ENCODE peak calls at places on chromosome 1, in four cellular contexts. P is fibroblast of lung; E is stomach; U is CD4-positive, CD25-positive, alpha-beta regulatory T cell. Z is an unnamed sample.

GRCh38 chr1:95023399-95024050 is 49.2 kb downstream of the ALG14 start:
- DNase-seq in P (peak), E (no peak), U (no peak), Z (no peak)

GRCh38 chr1:65105596-65105995 is 42.4 kb upstream of the AK4 start:
- DNase-seq in P (no peak), E (no peak), U (no peak), Z (no peak)

GRCh38 chr1:217713223-217713622 is 82.1 kb downstream of the SPATA17 start:
- DNase-seq in P (peak), E (no peak), U (no peak), Z (no peak)

GRCh38 chr1:243667591-243667990 is 182.5 kb downstream of the AKT3 start:
- DNase-seq in P (no peak), E (no peak), U (no peak), Z (no peak)

GRCh38 chr1:109806733-109807397 is 43.1 kb upstream of the EPS8L3 start:
- DNase-seq in P (peak), E (peak), U (no peak), Z (no peak)

GRCh38 chr1:5746611-5747427 is 245.4 kb downstream of the NPHP4 start:
- DNase-seq in P (no peak), E (peak), U (no peak), Z (peak)

GRCh38 chr1:214558002-214558770 is 6.8 kb upstream of the PTPN14 start:
- DNase-seq in P (peak), E (no peak), U (no peak), Z (no peak)

GRCh38 chr1:43272576-43273571 is 3.1 kb downstream of the TMEM125 start:
- DNase-seq in P (no peak), E (peak), U (no peak), Z (no peak)

GRCh38 chr1:2589331-2590232 is 3.0 kb downstream of the PRXL2B start:
- DNase-seq in P (no peak), E (no peak), U (no peak), Z (peak)

GRCh38 chr1:117312453-117313138 is 54.7 kb upstream of the MAN1A2 start:
- DNase-seq in P (peak), E (no peak), U (peak), Z (no peak)

GRCh38 chr1:208039536-208040332 is 128.8 kb upstream of the CD34 start:
- DNase-seq in P (no peak), E (no peak), U (no peak), Z (no peak)

GRCh38 chr1:209207126-209207700 is 376.3 kb upstream of the CAMK1G start:
- DNase-seq in P (no peak), E (no peak), U (no peak), Z (no peak)

GRCh38 chr1:182674346-182675246 is 9.8 kb downstream of the RGS8 start:
- DNase-seq in P (no peak), E (no peak), U (no peak), Z (no peak)

GRCh38 chr1:33560680-33561079 is 88.2 kb downstream of the ZSCAN20 start:
- DNase-seq in P (no peak), E (no peak), U (no peak), Z (no peak)

GRCh38 chr1:245742891-245743290 is 588.1 kb downstream of the KIF26B start:
- DNase-seq in P (no peak), E (no peak), U (no peak), Z (no peak)

GRCh38 chr1:87113313-87113712 is 198.9 kb downstream of the HS2ST1 start:
- DNase-seq in P (peak), E (no peak), U (no peak), Z (no peak)

GRCh38 chr1:42186172-42186571 is 21.6 kb upstream of the GUCA2A start:
- DNase-seq in P (peak), E (no peak), U (no peak), Z (no peak)

GRCh38 chr1:202155478-202156021 is 4.9 kb downstream of the PTPN7 start:
- DNase-seq in P (no peak), E (peak), U (no peak), Z (no peak)

GRCh38 chr1:205449750-205450443 is 5.9 kb downstream of the BLACAT1 start:
- DNase-seq in P (peak), E (peak), U (no peak), Z (no peak)

GRCh38 chr1:211095381-211095780 is 38.6 kb downstream of the KCNH1 start:
- DNase-seq in P (no peak), E (no peak), U (no peak), Z (no peak)

GRCh38 chr1:200130552-200130951 is 103.0 kb downstream of the NR5A2 start:
- DNase-seq in P (no peak), E (no peak), U (no peak), Z (no peak)

GRCh38 chr1:38497921-38498320 is 361.7 kb downstream of the RRAGC start:
- DNase-seq in P (no peak), E (no peak), U (no peak), Z (no peak)

GRCh38 chr1:21131200-21131599 is 45.5 kb downstream of the EIF4G3 start:
- DNase-seq in P (no peak), E (no peak), U (no peak), Z (no peak)

GRCh38 chr1:222546091-222546490 is 1.8 kb downstream of the HHIPL2 start:
- DNase-seq in P (no peak), E (no peak), U (no peak), Z (no peak)

GRCh38 chr1:226510453-226510852 is 38.1 kb upstream of the STUM start:
- DNase-seq in P (no peak), E (peak), U (no peak), Z (no peak)

GRCh38 chr1:167121375-167122120 is 27.7 kb downstream of the STYXL2 start:
- DNase-seq in P (peak), E (peak), U (peak), Z (no peak)

GRCh38 chr1:19010995-19011696 is 54.7 kb upstream of the IFFO2 start:
- DNase-seq in P (peak), E (peak), U (peak), Z (peak)

GRCh38 chr1:6580119-6580587 is 359 bp downstream of the ZBTB48 start:
- DNase-seq in P (no peak), E (no peak), U (peak), Z (no peak)

GRCh38 chr1:32334864-32335618 is 992 bp downstream of the MARCKSL1 start:
- DNase-seq in P (peak), E (peak), U (peak), Z (peak)

GRCh38 chr1:67171978-67172377 is 5.7 kb downstream of the IL23R start:
- DNase-seq in P (no peak), E (no peak), U (peak), Z (no peak)

GRCh38 chr1:7863756-7864328 is 11.0 kb upstream of the UTS2 start:
- DNase-seq in P (no peak), E (no peak), U (no peak), Z (no peak)

GRCh38 chr1:20404466-20404865 is 81.5 kb downstream of the CAMK2N1 start:
- DNase-seq in P (no peak), E (no peak), U (no peak), Z (no peak)

GRCh38 chr1:163824006-163824405 is 502.3 kb downstream of the NUF2 start:
- DNase-seq in P (peak), E (no peak), U (no peak), Z (no peak)

GRCh38 chr1:21149430-21149861 is 27.3 kb downstream of the EIF4G3 start:
- DNase-seq in P (peak), E (peak), U (no peak), Z (no peak)

GRCh38 chr1:5980314-5981008 is 11.8 kb downstream of the NPHP4 start:
- DNase-seq in P (peak), E (no peak), U (no peak), Z (no peak)

GRCh38 chr1:208203848-208204609 is 40.2 kb downstream of the PLXNA2 start:
- DNase-seq in P (peak), E (no peak), U (no peak), Z (no peak)

GRCh38 chr1:160376525-160377131 is 9.8 kb downstream of the NHLH1 start:
- DNase-seq in P (peak), E (no peak), U (peak), Z (peak)

GRCh38 chr1:160375788-160376524 is 9.1 kb downstream of the NHLH1 start:
- DNase-seq in P (no peak), E (no peak), U (no peak), Z (no peak)

GRCh38 chr1:160373696-160374095 is 6.8 kb downstream of the NHLH1 start:
- DNase-seq in P (no peak), E (no peak), U (no peak), Z (no peak)

GRCh38 chr1:160374291-160374690 is 7.4 kb downstream of the NHLH1 start:
- DNase-seq in P (no peak), E (no peak), U (no peak), Z (no peak)

GRCh38 chr1:160374701-160375443 is 8.0 kb downstream of the NHLH1 start:
- DNase-seq in P (no peak), E (no peak), U (no peak), Z (no peak)
- H3K27ac ChIP-seq in P (no peak), E (no peak), U (no peak), Z (no peak)

GRCh38 chr1:161885013-161885412 is 118.9 kb downstream of the ATF6 start:
- DNase-seq in P (peak), E (no peak), U (no peak), Z (no peak)
- H3K4me3 ChIP-seq in P (no peak), E (no peak), U (no peak), Z (no peak)

DNA sequence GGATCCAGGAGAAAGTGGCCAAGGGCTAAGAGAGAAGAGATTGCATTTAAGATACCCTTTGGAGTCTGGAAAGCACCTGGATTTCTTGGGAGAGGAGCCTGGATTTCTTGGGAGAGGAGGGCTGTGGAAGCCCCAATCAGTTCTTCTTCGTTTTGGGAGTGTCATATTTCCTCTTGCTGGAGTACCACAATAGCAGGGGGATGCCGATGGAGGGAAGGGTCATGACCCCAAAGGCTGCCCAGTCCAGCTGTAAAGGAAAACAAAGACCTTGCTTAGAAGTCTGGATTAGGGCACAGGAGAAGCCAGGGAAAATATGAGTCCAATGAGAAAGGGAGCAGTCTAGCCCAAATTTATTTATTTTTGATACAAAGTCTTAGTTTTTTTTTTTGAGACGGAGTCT is 11.3 kb downstream of the SSR2 start:
- DNase-seq in P (no peak), E (no peak), U (no peak), Z (no peak)
- H3K27ac ChIP-seq in P (no peak), E (no peak), U (no peak), Z (no peak)

GRCh38 chr1:206693029-206693428 is 8.3 kb downstream of the MAPKAPK2 start:
- DNase-seq in P (peak), E (peak), U (no peak), Z (no peak)
- H3K4me3 ChIP-seq in P (no peak), E (peak), U (no peak), Z (no peak)

DNA sequence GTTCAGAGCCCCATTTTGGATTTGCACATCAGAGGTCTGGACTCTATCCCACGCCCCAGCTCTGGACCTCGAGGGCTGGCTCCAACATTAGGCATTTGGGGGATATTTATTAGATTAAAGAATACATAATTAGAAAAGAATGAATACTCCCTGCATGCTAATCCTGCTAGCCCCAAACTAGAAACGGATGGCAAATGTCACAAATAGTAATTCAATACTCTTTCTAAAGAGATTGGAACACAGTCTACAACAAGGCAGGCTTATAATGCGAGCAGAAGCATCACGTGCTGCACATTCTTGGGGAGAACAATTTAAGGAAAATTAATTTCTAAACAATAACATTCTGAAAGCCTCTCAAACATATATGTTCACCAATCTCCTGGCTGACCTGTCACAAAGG is 27.6 kb upstream of the RAP1A start:
- DNase-seq in P (no peak), E (no peak), U (no peak), Z (no peak)
- H3K27ac ChIP-seq in P (no peak), E (peak), U (peak), Z (peak)